ENCODE peak calls at places on chromosomes 2 and 18, in ten cellular contexts. One of them, this sample, is unnamed.

GRCh38 chr18:73407506-73407905 is 539.7 kb upstream of the NETO1 start:
- DNase-seq in GM12864: no peak
- DNase-seq in sciatic nerve: no peak
- DNase-seq in endothelial cell of umbilical vein: no peak
- DNase-seq in pons: no peak
- DNase-seq in caudate nucleus: no peak
- DNase-seq in amniotic stem cell: no peak
- DNase-seq in left kidney: peak; percentile 91
- DNase-seq in activated CD8-positive, alpha-beta T cell treated with anti-CD3 and anti-CD28 coated beads, Interleukin-2, amount 10 ng/mL, durations not matched to agents 7 days and 5 days: no peak
- DNase-seq in GM06990: no peak
- DNase-seq in this sample: no peak

GRCh38 chr18:48834421-48835011 is 116.2 kb downstream of the SMAD7 start:
- DNase-seq in left kidney: peak; percentile 33
- DNase-seq in caudate nucleus: no peak
- DNase-seq in GM06990: peak; percentile 76
- DNase-seq in activated CD8-positive, alpha-beta T cell treated with anti-CD3 and anti-CD28 coated beads, Interleukin-2, amount 10 ng/mL, durations not matched to agents 7 days and 5 days: peak; percentile 85
- DNase-seq in endothelial cell of umbilical vein: peak; percentile 90
- DNase-seq in sciatic nerve: peak; percentile 77
- DNase-seq in pons: peak; percentile 61
- DNase-seq in amniotic stem cell: peak; percentile 79
- DNase-seq in GM12864: peak; percentile 49
- DNase-seq in this sample: peak; percentile 60

GRCh38 chr2:11967946-11968465 is 221.6 kb downstream of the LPIN1 start:
- DNase-seq in caudate nucleus: no peak
- DNase-seq in amniotic stem cell: no peak
- DNase-seq in sciatic nerve: no peak
- DNase-seq in GM06990: no peak
- DNase-seq in activated CD8-positive, alpha-beta T cell treated with anti-CD3 and anti-CD28 coated beads, Interleukin-2, amount 10 ng/mL, durations not matched to agents 7 days and 5 days: no peak
- DNase-seq in left kidney: peak; percentile 36
- DNase-seq in GM12864: no peak
- DNase-seq in pons: no peak
- DNase-seq in endothelial cell of umbilical vein: no peak
- DNase-seq in this sample: no peak

GRCh38 chr2:16425462-16426336 is 239.9 kb downstream of the CYRIA start:
- DNase-seq in pons: no peak
- DNase-seq in caudate nucleus: no peak
- DNase-seq in sciatic nerve: no peak
- DNase-seq in activated CD8-positive, alpha-beta T cell treated with anti-CD3 and anti-CD28 coated beads, Interleukin-2, amount 10 ng/mL, durations not matched to agents 7 days and 5 days: no peak
- DNase-seq in GM06990: no peak
- DNase-seq in GM12864: no peak
- DNase-seq in endothelial cell of umbilical vein: no peak
- DNase-seq in amniotic stem cell: no peak
- DNase-seq in left kidney: peak; percentile 24
- DNase-seq in this sample: no peak

GRCh38 chr2:119263025-119263424 is 39.4 kb downstream of the STEAP3 start:
- DNase-seq in GM06990: no peak
- DNase-seq in GM12864: no peak
- DNase-seq in amniotic stem cell: no peak
- DNase-seq in sciatic nerve: no peak
- DNase-seq in caudate nucleus: no peak
- DNase-seq in activated CD8-positive, alpha-beta T cell treated with anti-CD3 and anti-CD28 coated beads, Interleukin-2, amount 10 ng/mL, durations not matched to agents 7 days and 5 days: no peak
- DNase-seq in left kidney: no peak
- DNase-seq in endothelial cell of umbilical vein: no peak
- DNase-seq in pons: no peak
- DNase-seq in this sample: no peak

GRCh38 chr2:184555352-184555751 is 43.0 kb upstream of the ZNF804A start:
- DNase-seq in left kidney: no peak
- DNase-seq in caudate nucleus: no peak
- DNase-seq in activated CD8-positive, alpha-beta T cell treated with anti-CD3 and anti-CD28 coated beads, Interleukin-2, amount 10 ng/mL, durations not matched to agents 7 days and 5 days: no peak
- DNase-seq in sciatic nerve: no peak
- DNase-seq in GM06990: no peak
- DNase-seq in pons: no peak
- DNase-seq in endothelial cell of umbilical vein: no peak
- DNase-seq in amniotic stem cell: no peak
- DNase-seq in GM12864: no peak
- DNase-seq in this sample: no peak

GRCh38 chr2:43611987-43612894 is 16.4 kb upstream of the THADA start:
- DNase-seq in amniotic stem cell: peak; percentile 50
- DNase-seq in sciatic nerve: peak; percentile 81
- DNase-seq in caudate nucleus: peak; percentile 75
- DNase-seq in activated CD8-positive, alpha-beta T cell treated with anti-CD3 and anti-CD28 coated beads, Interleukin-2, amount 10 ng/mL, durations not matched to agents 7 days and 5 days: peak; percentile 78
- DNase-seq in endothelial cell of umbilical vein: peak; percentile 73
- DNase-seq in GM12864: no peak
- DNase-seq in left kidney: peak; percentile 90
- DNase-seq in GM06990: no peak
- DNase-seq in pons: peak; percentile 80
- DNase-seq in this sample: no peak

GRCh38 chr2:231713738-231714638 is 5.7 kb downstream of the PTMA start:
- DNase-seq in GM06990: peak; percentile 82
- DNase-seq in GM12864: peak; percentile 70
- DNase-seq in sciatic nerve: peak; percentile 94
- DNase-seq in activated CD8-positive, alpha-beta T cell treated with anti-CD3 and anti-CD28 coated beads, Interleukin-2, amount 10 ng/mL, durations not matched to agents 7 days and 5 days: peak; percentile 92
- DNase-seq in endothelial cell of umbilical vein: peak; percentile 83
- DNase-seq in caudate nucleus: peak; percentile 82
- DNase-seq in pons: peak; percentile 86
- DNase-seq in amniotic stem cell: peak; percentile 48
- DNase-seq in left kidney: peak; percentile 91
- DNase-seq in this sample: peak; percentile 60

GRCh38 chr2:231277962-231278361 is 79.5 kb downstream of the ARMC9 start:
- DNase-seq in GM12864: no peak
- DNase-seq in amniotic stem cell: no peak
- DNase-seq in activated CD8-positive, alpha-beta T cell treated with anti-CD3 and anti-CD28 coated beads, Interleukin-2, amount 10 ng/mL, durations not matched to agents 7 days and 5 days: no peak
- DNase-seq in left kidney: no peak
- DNase-seq in GM06990: no peak
- DNase-seq in caudate nucleus: no peak
- DNase-seq in sciatic nerve: no peak
- DNase-seq in endothelial cell of umbilical vein: no peak
- DNase-seq in pons: no peak
- DNase-seq in this sample: no peak